ENCODE peak calls at places on chromosomes 16 and 17, in four cellular contexts. W, A, T and S are unnamed samples.

GRCh38 chr17:7011942-7012254 is 526 bp upstream of the RNASEK start:
- DNase-seq in W (no peak), A (no peak), T (no peak), S (no peak)

GRCh38 chr17:3557768-3558583 is at the start of gene TRPV3:
- DNase-seq in W (peak), A (peak), T (peak), S (peak)

GRCh38 chr16:30342751-30343490 is 12.2 kb downstream of the CD2BP2 start:
- DNase-seq in W (no peak), A (no peak), T (no peak), S (no peak)

GRCh38 chr16:65249768-65250167 is 127.9 kb upstream of the CDH11 start:
- DNase-seq in W (peak), A (peak), T (no peak), S (no peak)

GRCh38 chr17:52157603-52158449 is 688 bp downstream of the CA10 start:
- DNase-seq in W (no peak), A (no peak), T (no peak), S (no peak)

GRCh38 chr17:50691550-50692447 is 15.9 kb downstream of the ANKRD40 start:
- DNase-seq in W (no peak), A (no peak), T (no peak), S (no peak)

GRCh38 chr16:1393613-1394176 is 20.8 kb downstream of the UNKL start:
- DNase-seq in W (no peak), A (no peak), T (no peak), S (no peak)

GRCh38 chr17:27553019-27553511 is 77.9 kb upstream of the LGALS9 start:
- DNase-seq in W (peak), A (peak), T (no peak), S (peak)

GRCh38 chr16:946048-946395 is 24.8 kb downstream of the LMF1 start:
- DNase-seq in W (no peak), A (no peak), T (no peak), S (no peak)

GRCh38 chr17:61846088-61846487 is 17.2 kb downstream of the BRIP1 start:
- DNase-seq in W (no peak), A (no peak), T (no peak), S (no peak)

GRCh38 chr16:57480127-57480753 is 6.1 kb downstream of the DOK4 start:
- DNase-seq in W (peak), A (peak), T (no peak), S (no peak)

GRCh38 chr16:23024044-23024443 is 125.2 kb downstream of the USP31 start:
- DNase-seq in W (no peak), A (no peak), T (no peak), S (no peak)

GRCh38 chr17:19415806-19416775 is 5.1 kb downstream of the RNF112 start:
- DNase-seq in W (no peak), A (no peak), T (no peak), S (no peak)

GRCh38 chr17:3935825-3936355 is 19.6 kb upstream of the P2RX1 start:
- DNase-seq in W (peak), A (peak), T (no peak), S (peak)

GRCh38 chr16:77689971-77690370 is 32.3 kb upstream of the NUDT7 start:
- DNase-seq in W (no peak), A (no peak), T (no peak), S (no peak)

GRCh38 chr17:42784361-42784760 is 4.0 kb downstream of the WNK4 start:
- DNase-seq in W (no peak), A (no peak), T (no peak), S (no peak)

GRCh38 chr17:6510321-6511023 is 45.9 kb downstream of the PITPNM3 start:
- DNase-seq in W (no peak), A (no peak), T (no peak), S (no peak)

GRCh38 chr17:1153795-1154546 is 25.8 kb downstream of the ABR start:
- DNase-seq in W (peak), A (peak), T (no peak), S (peak)

GRCh38 chr17:67200727-67201301 is 44.2 kb downstream of the HELZ start:
- DNase-seq in W (no peak), A (peak), T (no peak), S (peak)

GRCh38 chr17:41689497-41690299 is 1.0 kb downstream of the EIF1 start:
- DNase-seq in W (peak), A (peak), T (peak), S (peak)

GRCh38 chr16:52283018-52283417 is 263.9 kb downstream of the TOX3 start:
- DNase-seq in W (peak), A (peak), T (no peak), S (peak)

GRCh38 chr16:68049448-68049847 is 26.4 kb downstream of the DUS2 start:
- DNase-seq in W (no peak), A (no peak), T (no peak), S (no peak)

GRCh38 chr17:81582341-81582740 is 30.2 kb upstream of the FAAP100 start:
- DNase-seq in W (peak), A (peak), T (no peak), S (peak)

GRCh38 chr17:76353599-76354316 is at the start of gene PRPSAP1:
- DNase-seq in W (peak), A (peak), T (peak), S (peak)

GRCh38 chr16:82041542-82041941 is 6.5 kb downstream of the HSD17B2 start:
- DNase-seq in W (no peak), A (no peak), T (no peak), S (no peak)

GRCh38 chr16:89120921-89121351 is 27.3 kb downstream of the ACSF3 start:
- DNase-seq in W (no peak), A (no peak), T (no peak), S (no peak)

GRCh38 chr16:89131783-89132182 is 38.1 kb downstream of the ACSF3 start:
- DNase-seq in W (no peak), A (no peak), T (no peak), S (no peak)

GRCh38 chr17:75661531-75661930 is 5.4 kb downstream of the RECQL5 start:
- DNase-seq in W (no peak), A (no peak), T (no peak), S (no peak)

GRCh38 chr16:86946981-86947380 is 368.6 kb downstream of the FOXL1 start:
- DNase-seq in W (no peak), A (no peak), T (no peak), S (no peak)

GRCh38 chr16:47978491-47979490 is 177.0 kb downstream of the ABCC12 start:
- DNase-seq in W (no peak), A (no peak), T (no peak), S (no peak)

GRCh38 chr17:80955673-80956306 is 35.9 kb upstream of the CHMP6 start:
- DNase-seq in W (no peak), A (no peak), T (no peak), S (no peak)

GRCh38 chr16:14303182-14303618 is 232.1 kb downstream of the MRTFB start:
- DNase-seq in W (peak), A (no peak), T (no peak), S (peak)
- H3K4me3 ChIP-seq in W (peak), A (peak), T (peak), S (peak)

DNA sequence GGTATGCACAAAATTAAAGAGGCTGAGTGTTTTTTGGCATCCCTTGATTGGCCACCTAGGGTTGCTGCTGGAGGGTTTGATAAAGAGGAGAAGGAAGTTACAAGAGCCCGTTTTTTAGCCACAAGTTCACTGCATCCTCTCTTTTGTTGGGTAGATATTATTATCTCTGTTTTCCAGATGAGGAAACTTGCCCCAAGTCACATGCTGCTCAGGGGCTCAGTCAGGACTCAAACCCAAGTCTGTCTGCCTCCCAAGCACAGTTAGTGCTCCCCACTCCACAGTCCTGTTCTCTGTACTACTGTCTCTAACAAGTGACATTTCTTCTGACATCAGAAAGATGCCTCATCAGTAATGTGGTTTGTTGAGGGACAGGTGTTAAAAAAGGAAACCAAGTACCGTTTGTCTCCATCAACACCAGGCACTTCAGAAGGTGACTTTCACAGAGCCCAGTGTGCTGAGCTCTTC is 1.4 kb downstream of the NT5M start:
- DNase-seq in W (no peak), A (no peak), T (no peak), S (no peak)
- H3K4me3 ChIP-seq in W (no peak), A (no peak), T (peak), S (no peak)

DNA sequence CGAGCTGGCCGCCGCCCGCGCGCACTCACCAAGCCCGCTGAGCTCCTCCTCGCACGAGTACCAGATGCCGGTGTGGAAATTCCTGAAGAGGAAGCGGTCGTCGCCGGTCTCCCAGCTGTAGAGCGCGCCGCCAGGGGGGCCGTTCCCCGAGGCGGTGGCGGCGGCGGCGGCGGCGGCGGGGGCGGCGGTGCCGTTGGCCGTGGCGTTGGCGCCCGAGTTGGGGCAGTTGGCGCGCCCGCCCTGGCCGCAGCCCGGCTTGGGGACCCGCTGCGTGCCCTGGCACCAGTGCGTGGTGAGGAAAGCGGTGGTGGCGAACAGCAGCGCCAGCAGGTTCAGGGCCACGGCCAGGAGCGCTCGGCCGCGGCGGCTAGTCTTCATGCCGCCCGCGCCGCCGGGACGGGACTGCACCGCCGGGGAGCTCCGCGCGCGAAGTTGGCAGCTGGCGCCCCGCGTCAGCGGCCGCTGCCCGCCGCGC is 430 bp downstream of the GSG1L start:
- DNase-seq in W (no peak), A (no peak), T (peak), S (no peak)
- H3K4me3 ChIP-seq in W (peak), A (no peak), T (no peak), S (no peak)

DNA sequence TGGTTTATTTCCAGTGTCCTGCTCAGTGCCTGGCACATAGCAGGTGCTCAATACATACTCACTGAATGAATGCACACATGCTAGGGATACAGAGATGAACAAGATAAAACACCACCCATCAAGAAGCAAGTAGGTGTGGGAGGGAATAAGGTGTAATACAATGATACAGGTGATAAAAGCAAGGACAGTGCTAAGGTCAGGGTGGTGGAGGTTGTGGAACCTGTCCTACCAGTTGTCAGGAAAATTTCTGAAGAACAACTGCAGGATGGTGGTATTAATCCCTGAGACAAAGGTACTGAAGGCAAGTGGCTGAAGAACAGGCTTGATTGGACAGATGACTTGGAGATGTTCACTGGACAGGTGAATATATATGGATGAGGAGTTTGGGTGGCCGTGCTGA is 1.8 kb downstream of the KNOP1 start:
- DNase-seq in W (no peak), A (no peak), T (no peak), S (peak)
- H3K4me3 ChIP-seq in W (peak), A (no peak), T (no peak), S (no peak)

DNA sequence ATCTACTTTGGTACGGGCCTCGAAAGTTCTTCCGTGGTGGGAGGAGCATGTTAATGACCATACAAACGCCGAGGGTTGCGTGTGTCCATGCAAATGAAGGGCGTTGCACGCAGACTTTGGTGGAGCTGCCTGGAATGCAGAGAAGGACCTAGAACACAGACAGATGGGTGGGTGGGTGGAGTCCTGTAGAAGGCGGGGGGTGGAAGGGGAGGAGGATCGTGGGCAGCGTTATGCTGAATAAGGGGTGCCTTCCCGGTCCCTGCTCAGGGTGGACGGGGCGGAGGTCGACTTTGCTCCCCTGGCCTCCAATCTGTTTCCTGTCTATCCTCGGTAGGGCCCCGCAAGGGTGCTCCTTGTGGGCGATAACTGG is 795 bp upstream of the PAQR4 start:
- DNase-seq in W (no peak), A (no peak), T (no peak), S (peak)
- H3K4me3 ChIP-seq in W (no peak), A (no peak), T (peak), S (peak)

GRCh38 chr16:72725643-72726042 is 322.3 kb downstream of the ZFHX3 start:
- DNase-seq in W (no peak), A (no peak), T (no peak), S (no peak)

GRCh38 chr16:72723781-72724180 is 324.1 kb downstream of the ZFHX3 start:
- DNase-seq in W (peak), A (peak), T (no peak), S (peak)

GRCh38 chr16:72722552-72722951 is 325.4 kb downstream of the ZFHX3 start:
- DNase-seq in W (no peak), A (no peak), T (no peak), S (no peak)

GRCh38 chr16:72721981-72722380 is 325.9 kb downstream of the ZFHX3 start:
- DNase-seq in W (no peak), A (no peak), T (no peak), S (no peak)
- H3K4me3 ChIP-seq in W (no peak), A (no peak), T (no peak), S (no peak)

GRCh38 chr17:9054146-9054545 is 32.8 kb downstream of the NTN1 start:
- DNase-seq in W (no peak), A (no peak), T (no peak), S (no peak)

GRCh38 chr17:9053406-9053805 is 32.1 kb downstream of the NTN1 start:
- DNase-seq in W (no peak), A (no peak), T (no peak), S (no peak)

GRCh38 chr17:9052921-9053320 is 31.6 kb downstream of the NTN1 start:
- DNase-seq in W (no peak), A (no peak), T (no peak), S (no peak)

GRCh38 chr17:9055281-9055680 is 34.0 kb downstream of the NTN1 start:
- DNase-seq in W (no peak), A (no peak), T (no peak), S (no peak)

GRCh38 chr17:9054611-9055010 is 33.3 kb downstream of the NTN1 start:
- DNase-seq in W (no peak), A (no peak), T (no peak), S (no peak)
- H3K4me3 ChIP-seq in W (no peak), A (no peak), T (no peak), S (no peak)

DNA sequence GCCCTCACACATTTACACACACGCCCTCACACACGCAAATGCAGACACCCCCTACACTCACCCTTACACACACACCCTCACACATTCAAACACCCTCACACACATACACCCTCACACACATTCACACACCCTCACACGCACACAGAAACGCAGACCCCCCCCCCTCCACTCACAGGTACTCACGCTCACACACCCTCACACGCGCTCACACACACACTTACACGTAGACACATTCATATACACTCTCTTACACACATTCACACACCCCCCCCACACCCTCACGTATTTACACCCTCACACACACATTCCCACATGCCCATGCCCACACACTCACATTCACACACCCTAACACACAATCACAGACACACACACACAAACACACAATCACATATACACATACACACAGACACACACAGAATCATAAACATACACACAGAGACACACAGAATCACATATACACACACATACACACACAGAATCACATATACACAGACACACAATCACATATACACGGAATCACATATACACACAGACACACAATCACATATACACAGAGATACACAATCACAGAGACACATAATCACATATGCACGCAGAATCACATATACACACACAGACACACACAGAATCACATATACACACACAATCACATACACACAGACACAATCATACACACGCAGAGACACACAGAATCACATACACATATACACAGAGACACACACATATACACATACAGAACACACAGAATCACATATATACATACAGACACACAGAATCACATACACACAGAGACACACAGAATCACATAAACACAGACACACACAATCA is 250.1 kb upstream of the RPL38 start:
- DNase-seq in W (no peak), A (no peak), T (no peak), S (no peak)
- H3K4me3 ChIP-seq in W (no peak), A (no peak), T (no peak), S (no peak)

GRCh38 chr17:38558751-38559024 is 47.1 kb downstream of the SRCIN1 start:
- DNase-seq in W (no peak), A (no peak), T (no peak), S (peak)
- H3K4me3 ChIP-seq in W (peak), A (peak), T (peak), S (peak)

GRCh38 chr17:79930077-79930785 is 91.0 kb upstream of the CBX4 start:
- DNase-seq in W (peak), A (no peak), T (no peak), S (no peak)
- H3K4me3 ChIP-seq in W (peak), A (no peak), T (no peak), S (no peak)